ENCODE peak calls at places on chromosomes 7 and 10, in ten cellular contexts. Y, I, L, K, N, H, W, B, U and A are unnamed samples.

GRCh38 chr10:93222876-93223275 is 149.2 kb downstream of the CYP26A1 start:
- DNase-seq in N (no peak), Y (no peak), B (no peak), I (no peak), W (no peak), K (no peak), U (no peak), H (no peak), L (no peak), A (no peak)

GRCh38 chr10:60385399-60385738 is 4.3 kb downstream of the ANK3 start:
- DNase-seq in H (no peak), Y (no peak), K (no peak), W (no peak), N (no peak), B (no peak), U (no peak), I (no peak), L (peak), A (no peak)

GRCh38 chr10:27746364-27747095 is 911 bp upstream of the MKX start:
- DNase-seq in K (no peak), Y (no peak), I (no peak), N (no peak), H (no peak), W (no peak), U (no peak), L (peak), B (no peak), A (no peak)

GRCh38 chr7:141366098-141366621 is 185.1 kb upstream of the AGK start:
- DNase-seq in I (no peak), H (peak), K (no peak), U (no peak), L (no peak), Y (no peak), N (peak), B (no peak), W (no peak), A (no peak)

GRCh38 chr10:77898323-77899079 is 28.1 kb downstream of the DLG5 start:
- DNase-seq in I (no peak), Y (no peak), N (no peak), K (peak), H (no peak), U (no peak), B (no peak), L (no peak), W (no peak), A (no peak)

GRCh38 chr10:89032141-89032814 is 41.7 kb downstream of the FAS start:
- DNase-seq in L (peak), U (no peak), K (no peak), I (peak), H (peak), B (no peak), W (no peak), N (peak), Y (no peak), A (peak)

GRCh38 chr10:28248092-28248491 is 54.8 kb downstream of the MPP7 start:
- DNase-seq in Y (no peak), K (no peak), L (peak), W (no peak), N (peak), B (no peak), U (no peak), I (peak), H (peak), A (no peak)

GRCh38 chr10:88557659-88558058 is 25.5 kb downstream of the RNLS start:
- DNase-seq in W (no peak), U (no peak), N (peak), Y (no peak), I (peak), H (peak), L (peak), B (no peak), K (no peak), A (no peak)

GRCh38 chr7:148623586-148624282 is 33.2 kb downstream of the C7orf33 start:
- DNase-seq in I (peak), L (peak), W (no peak), B (no peak), K (no peak), Y (no peak), U (no peak), N (peak), H (peak), A (no peak)

GRCh38 chr7:80095545-80095944 is 39.1 kb upstream of the GNAI1 start:
- DNase-seq in I (peak), W (no peak), L (peak), Y (no peak), H (no peak), U (no peak), B (no peak), K (no peak), N (peak), A (no peak)

GRCh38 chr10:131242007-131242406 is 69.5 kb downstream of the TCERG1L start:
- DNase-seq in N (no peak), I (no peak), H (no peak), W (no peak), K (peak), B (no peak), Y (peak), L (peak), U (no peak), A (no peak)

GRCh38 chr10:92407305-92408016 is 116.5 kb downstream of the MARCHF5 start:
- DNase-seq in K (no peak), H (no peak), L (no peak), I (peak), Y (no peak), W (no peak), U (no peak), N (no peak), B (no peak), A (no peak)

GRCh38 chr7:84412161-84412969 is 217.8 kb upstream of the SEMA3A start:
- DNase-seq in W (no peak), N (peak), U (no peak), B (no peak), K (no peak), Y (no peak), L (peak), H (peak), I (peak), A (no peak)

GRCh38 chr7:79506481-79506880 is 53.0 kb upstream of the MAGI2 start:
- DNase-seq in B (no peak), K (peak), U (no peak), Y (no peak), L (peak), W (no peak), I (peak), N (peak), H (peak), A (no peak)

GRCh38 chr10:12782537-12782936 is 219.0 kb downstream of the CCDC3 start:
- DNase-seq in U (peak), H (no peak), N (no peak), I (peak), Y (peak), W (peak), B (peak), L (peak), K (peak), A (peak)

GRCh38 chr7:29145553-29146081 is 720 bp downstream of the CPVL start:
- DNase-seq in H (no peak), N (no peak), K (no peak), Y (no peak), B (no peak), I (no peak), L (no peak), W (no peak), U (no peak), A (no peak)

GRCh38 chr10:75099952-75100763 is 11.3 kb upstream of the SAMD8 start:
- DNase-seq in H (peak), N (peak), L (peak), U (peak), Y (peak), W (peak), B (peak), I (peak), K (peak), A (peak)

GRCh38 chr10:58755688-58756087 is 243.0 kb downstream of the BICC1 start:
- DNase-seq in U (peak), I (peak), W (no peak), B (no peak), N (peak), K (no peak), L (peak), Y (no peak), H (peak), A (no peak)

GRCh38 chr10:47383254-47384147 is 592 bp downstream of the ZNF488 start:
- DNase-seq in N (no peak), K (no peak), H (no peak), L (no peak), U (no peak), I (no peak), Y (no peak), W (no peak), B (no peak), A (no peak)

GRCh38 chr7:83014546-83014945 is 148.1 kb downstream of the PCLO start:
- DNase-seq in N (no peak), W (no peak), U (no peak), L (no peak), Y (no peak), K (no peak), H (no peak), B (no peak), I (no peak), A (no peak)

GRCh38 chr10:65898055-65898454 is 1027.8 kb upstream of the LRRTM3 start:
- DNase-seq in I (no peak), W (no peak), K (no peak), N (no peak), H (no peak), Y (no peak), U (no peak), B (no peak), L (no peak), A (no peak)

GRCh38 chr10:74981831-74982633 is 129.4 kb upstream of the SAMD8 start:
- DNase-seq in I (no peak), K (no peak), W (no peak), N (no peak), U (no peak), H (no peak), B (no peak), Y (peak), L (no peak), A (no peak)

GRCh38 chr7:151406886-151407583 is 2.8 kb downstream of the WDR86 start:
- DNase-seq in W (no peak), N (no peak), K (no peak), I (no peak), L (no peak), H (no peak), B (no peak), U (no peak), Y (no peak), A (no peak)

GRCh38 chr10:1230592-1231275 is 174.5 kb downstream of the WDR37 start:
- DNase-seq in H (no peak), W (no peak), U (no peak), Y (no peak), B (no peak), K (no peak), N (no peak), L (no peak), I (no peak), A (no peak)

GRCh38 chr7:164882-165660 is 27.3 kb upstream of the FAM20C start:
- DNase-seq in H (no peak), Y (no peak), I (no peak), W (no peak), K (no peak), U (peak), B (no peak), L (no peak), N (no peak), A (no peak)

GRCh38 chr10:69786791-69787190 is 14.9 kb upstream of the COL13A1 start:
- DNase-seq in K (no peak), H (peak), B (no peak), L (peak), N (peak), Y (no peak), U (no peak), W (no peak), I (peak), A (no peak)

GRCh38 chr7:150992833-150993302 is 2.1 kb downstream of the NOS3 start:
- DNase-seq in Y (no peak), W (no peak), K (peak), B (no peak), I (peak), U (no peak), N (no peak), L (peak), H (peak), A (peak)

GRCh38 chr10:27561362-27561761 is 57.3 kb downstream of the RAB18 start:
- DNase-seq in I (no peak), L (no peak), H (no peak), B (no peak), N (no peak), U (no peak), K (no peak), Y (no peak), W (no peak), A (no peak)

GRCh38 chr10:22468570-22469320 is 123.4 kb downstream of the SPAG6 start:
- DNase-seq in I (no peak), L (no peak), U (no peak), Y (no peak), B (no peak), K (no peak), W (no peak), N (no peak), H (no peak), A (no peak)

GRCh38 chr10:53622201-53622600 is 849.6 kb upstream of the MBL2 start:
- DNase-seq in H (no peak), L (no peak), Y (no peak), B (no peak), I (no peak), U (no peak), N (no peak), W (no peak), K (no peak), A (no peak)

GRCh38 chr10:133215586-133215985 is 14.4 kb upstream of the UTF1 start:
- DNase-seq in I (no peak), H (no peak), W (no peak), N (no peak), Y (no peak), L (no peak), B (peak), U (no peak), K (no peak), A (no peak)

GRCh38 chr10:130137077-130137448 is 872 bp downstream of the GLRX3 start:
- DNase-seq in W (no peak), I (peak), Y (no peak), U (no peak), N (peak), L (peak), B (no peak), H (peak), K (peak), A (no peak)

GRCh38 chr7:116616555-116617059 is 55.4 kb upstream of the MET start:
- DNase-seq in K (no peak), H (peak), W (no peak), L (peak), I (no peak), B (no peak), Y (no peak), N (peak), U (no peak), A (no peak)

GRCh38 chr10:43420369-43421200 is 11.6 kb upstream of the HNRNPF start:
- DNase-seq in U (peak), B (peak), W (peak), H (peak), N (peak), K (peak), L (peak), Y (peak), I (peak), A (peak)

GRCh38 chr7:116399808-116400207 is 99.7 kb upstream of the CAV2 start:
- DNase-seq in L (peak), H (peak), Y (no peak), W (no peak), I (peak), B (no peak), U (no peak), K (no peak), N (peak), A (no peak)

GRCh38 chr7:106059556-106059955 is 52.6 kb downstream of the SYPL1 start:
- DNase-seq in U (no peak), H (no peak), W (no peak), Y (no peak), N (no peak), B (no peak), I (no peak), L (peak), K (no peak), A (no peak)

GRCh38 chr10:43201545-43202131 is 63.4 kb downstream of the CSGALNACT2 start:
- DNase-seq in U (no peak), Y (peak), B (no peak), K (no peak), N (no peak), H (no peak), W (no peak), L (no peak), I (no peak), A (no peak)

DNA sequence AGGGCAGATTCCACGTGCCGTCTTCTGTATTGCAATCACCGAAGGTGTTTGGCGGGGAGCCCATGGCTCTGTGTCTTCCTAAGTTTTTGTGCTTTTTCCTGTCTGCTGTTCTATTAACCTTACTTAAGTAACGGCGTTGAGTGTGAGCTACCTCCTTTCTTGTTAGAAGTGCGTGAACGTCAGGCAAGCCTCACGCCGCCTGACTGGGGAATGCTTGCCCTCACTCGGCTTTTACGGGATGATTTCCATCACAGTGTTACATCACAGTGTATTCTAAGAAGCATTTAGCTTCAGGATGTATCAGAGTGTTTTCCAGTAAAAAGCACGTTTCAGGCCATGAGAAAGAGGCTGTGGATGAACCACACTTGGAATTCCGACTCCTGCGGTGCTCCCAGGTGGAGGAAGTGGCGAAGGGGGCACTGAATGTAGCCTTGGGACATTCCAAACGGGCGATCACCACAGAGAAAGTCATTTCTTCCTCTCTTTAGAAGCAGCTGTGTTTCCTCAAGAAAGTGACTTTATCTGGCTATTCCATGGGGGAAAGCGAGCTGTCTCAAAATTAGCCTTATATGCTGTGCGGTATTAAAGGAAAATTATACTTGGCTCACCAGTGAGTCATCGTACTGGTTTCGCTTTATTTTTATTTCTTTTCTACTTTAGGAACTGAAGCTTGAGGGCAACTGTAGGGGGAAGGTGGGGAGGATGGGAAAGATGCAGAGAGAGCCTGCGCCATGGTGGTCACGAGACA is 290.7 kb downstream of the KLF6 start:
- DNase-seq in W (no peak), N (peak), I (peak), K (no peak), U (no peak), Y (no peak), H (peak), B (no peak), L (no peak), A (no peak)
- H3K4me3 ChIP-seq in W (no peak), N (no peak), I (peak), K (no peak), U (no peak), Y (no peak), H (no peak), B (peak), L (no peak), A (peak)

GRCh38 chr7:122304604-122304975 is at the start of gene FEZF1:
- DNase-seq in B (no peak), I (peak), N (no peak), K (no peak), U (no peak), H (no peak), W (no peak), L (peak), Y (peak), A (no peak)

GRCh38 chr7:122307228-122307619 is 2.7 kb upstream of the FEZF1 start:
- DNase-seq in I (no peak), N (no peak), U (no peak), W (no peak), Y (no peak), K (no peak), H (no peak), B (no peak), L (no peak), A (no peak)

GRCh38 chr7:122304996-122305421 is 459 bp upstream of the FEZF1 start:
- DNase-seq in K (no peak), L (peak), U (no peak), Y (no peak), B (no peak), W (no peak), H (no peak), N (no peak), I (peak), A (no peak)

GRCh38 chr7:122305475-122306319 is 1.1 kb upstream of the FEZF1 start:
- DNase-seq in B (no peak), W (no peak), L (no peak), U (no peak), Y (peak), K (peak), I (no peak), N (peak), H (no peak), A (no peak)

GRCh38 chr7:122306320-122307227 is 2.0 kb upstream of the FEZF1 start:
- DNase-seq in B (no peak), K (no peak), Y (no peak), I (no peak), N (no peak), U (no peak), H (no peak), W (no peak), L (no peak), A (no peak)
- H3K4me3 ChIP-seq in B (peak), K (no peak), Y (no peak), I (no peak), N (no peak), U (no peak), H (no peak), W (no peak), L (no peak), A (peak)

GRCh38 chr7:47452295-47452694 is 129.6 kb downstream of the TNS3 start:
- DNase-seq in L (no peak), K (no peak), W (no peak), Y (peak), N (no peak), H (no peak), U (no peak), B (no peak), I (peak), A (no peak)
- H3K4me3 ChIP-seq in L (peak), K (no peak), W (no peak), Y (peak), N (no peak), H (no peak), U (no peak), B (peak), I (no peak), A (peak)

GRCh38 chr10:3656214-3656613 is 128.8 kb downstream of the KLF6 start:
- DNase-seq in W (no peak), I (no peak), H (no peak), K (no peak), B (no peak), N (no peak), L (no peak), Y (no peak), U (no peak), A (no peak)

GRCh38 chr10:3652886-3653285 is 132.1 kb downstream of the KLF6 start:
- DNase-seq in B (no peak), L (peak), I (peak), K (no peak), W (no peak), N (no peak), U (no peak), H (no peak), Y (no peak), A (no peak)

GRCh38 chr10:3654496-3654895 is 130.5 kb downstream of the KLF6 start:
- DNase-seq in I (peak), K (no peak), Y (no peak), W (no peak), U (no peak), B (no peak), N (no peak), H (peak), L (peak), A (no peak)

GRCh38 chr10:3658766-3659165 is 126.2 kb downstream of the KLF6 start:
- DNase-seq in U (no peak), H (no peak), I (no peak), W (no peak), K (no peak), L (no peak), N (no peak), Y (no peak), B (no peak), A (no peak)

DNA sequence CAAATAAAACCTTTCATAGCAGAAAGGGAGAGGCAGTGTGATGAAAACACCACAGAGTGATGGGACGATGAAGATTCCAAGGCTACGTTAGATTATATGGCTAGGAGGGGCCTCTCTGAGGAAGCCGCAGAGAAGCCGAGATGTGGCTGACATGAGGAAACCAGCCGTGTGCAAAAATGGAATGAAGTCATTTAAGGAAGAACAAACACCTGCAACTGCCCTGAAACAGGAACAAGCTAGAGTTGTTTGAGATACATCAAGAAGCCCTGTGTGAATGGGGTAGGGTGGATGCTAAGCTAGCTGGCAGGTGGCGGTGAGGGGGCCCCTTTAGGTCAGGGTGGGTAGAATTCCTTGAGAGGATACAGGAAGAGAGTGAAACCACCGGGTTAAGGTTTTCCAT is 129.5 kb downstream of the KLF6 start:
- DNase-seq in U (no peak), N (no peak), H (no peak), K (no peak), L (no peak), Y (no peak), B (no peak), W (no peak), I (no peak), A (no peak)
- H3K4me3 ChIP-seq in U (no peak), N (no peak), H (no peak), K (no peak), L (no peak), Y (no peak), B (no peak), W (no peak), I (no peak), A (no peak)